ENCODE peak calls at places on chromosomes 2 and 18, in eight cellular contexts. J, S, B, V, G, Q, D and Y are unnamed samples.

GRCh38 chr18:37314534-37314933 is 251.1 kb downstream of the CELF4 start:
- DNase-seq in J (no peak), S (no peak), B (no peak), V (no peak), G (peak), Q (no peak), D (no peak), Y (no peak)

GRCh38 chr2:82258151-82258550 is 1953.6 kb upstream of the LRRTM1 start:
- DNase-seq in J (no peak), S (no peak), B (no peak), V (no peak), G (no peak), Q (no peak), D (no peak), Y (no peak)

GRCh38 chr18:67586101-67586500 is 69.6 kb upstream of the DSEL start:
- DNase-seq in J (no peak), S (no peak), B (no peak), V (no peak), G (no peak), Q (no peak), D (no peak), Y (no peak)

GRCh38 chr2:99485411-99485810 is 4.4 kb downstream of the REV1 start:
- DNase-seq in J (no peak), S (no peak), B (no peak), V (no peak), G (no peak), Q (no peak), D (no peak), Y (no peak)

GRCh38 chr2:129847043-129847442 is 132.4 kb upstream of the RAB6C start:
- DNase-seq in J (no peak), S (no peak), B (no peak), V (no peak), G (no peak), Q (no peak), D (no peak), Y (no peak)

GRCh38 chr18:54162431-54162830 is 62.0 kb downstream of the MBD2 start:
- DNase-seq in J (no peak), S (no peak), B (no peak), V (peak), G (no peak), Q (no peak), D (no peak), Y (no peak)

GRCh38 chr2:30710016-30710415 is 97.2 kb downstream of the CAPN13 start:
- DNase-seq in J (no peak), S (no peak), B (no peak), V (no peak), G (no peak), Q (no peak), D (no peak), Y (no peak)

GRCh38 chr2:154455201-154455600 is 243.3 kb upstream of the KCNJ3 start:
- DNase-seq in J (no peak), S (no peak), B (no peak), V (no peak), G (no peak), Q (no peak), D (no peak), Y (no peak)

GRCh38 chr18:52409732-52410131 is 69.7 kb downstream of the DCC start:
- DNase-seq in J (peak), S (no peak), B (no peak), V (peak), G (no peak), Q (no peak), D (no peak), Y (no peak)

GRCh38 chr2:128770143-128771080 is 451.7 kb upstream of the HS6ST1 start:
- DNase-seq in J (no peak), S (no peak), B (no peak), V (no peak), G (peak), Q (no peak), D (no peak), Y (no peak)

GRCh38 chr2:122203523-122203922 is 448.1 kb downstream of the TSN start:
- DNase-seq in J (peak), S (no peak), B (no peak), V (peak), G (no peak), Q (no peak), D (no peak), Y (no peak)

GRCh38 chr2:38615237-38615636 is 12.5 kb upstream of the HNRNPLL start:
- DNase-seq in J (no peak), S (no peak), B (no peak), V (no peak), G (no peak), Q (no peak), D (no peak), Y (no peak)